ENCODE peak calls at places on chromosomes 13 and 19, in ten cellular contexts. R is right lobe of liver; J is KG1; M is lung microvascular endothelial cell; S is activated T-cell treated with anti-CD3 and anti-CD28 coated beads for 4 hours; X is RCC 7860; B is EL; G is PC-3; F is cardiac fibroblast; A is stimulated activated CD8-positive, alpha-beta memory T cell treated with anti-CD3 and anti-CD28 coated beads, Interleukin-4, amount 100 ng/mL, for 24 hours. U is an unnamed sample.

GRCh38 chr13:91398413-91399188 is at the start of gene GPC5:
- DNase-seq in G (peak; percentile 57), J (peak; percentile 13), B (peak; percentile 55), M (peak; percentile 66), X (peak; percentile 64), A (peak; percentile 68), R (peak; percentile 88), F (peak; percentile 54), S (peak; percentile 74), U (peak; percentile 67)

GRCh38 chr13:41740479-41740878 is 220.4 kb downstream of the VWA8 start:
- DNase-seq in M (no peak), S (no peak), F (no peak), R (no peak), J (no peak), G (no peak), B (peak; percentile 14), A (no peak), X (no peak), U (no peak)

GRCh38 chr13:52665325-52665724 is 12.7 kb downstream of the SUGT1 start:
- DNase-seq in S (no peak), X (no peak), F (peak; percentile 55), A (no peak), G (peak; percentile 39), R (no peak), B (peak; percentile 30), J (no peak), M (peak; percentile 59), U (no peak)

GRCh38 chr19:38064661-38065425 is 157.8 kb downstream of the SIPA1L3 start:
- DNase-seq in M (no peak), S (no peak), B (no peak), F (no peak), R (no peak), G (no peak), J (no peak), X (no peak), A (no peak), U (no peak)

GRCh38 chr13:106533101-106533939 is 2.1 kb downstream of the EFNB2 start:
- DNase-seq in J (peak; percentile 18), F (peak; percentile 83), M (peak; percentile 91), S (no peak), A (no peak), X (peak; percentile 60), G (peak; percentile 78), R (peak; percentile 87), B (peak; percentile 80), U (peak; percentile 25)

GRCh38 chr19:4375620-4376228 is 24.6 kb downstream of the SH3GL1 start:
- DNase-seq in S (no peak), X (peak; percentile 41), B (peak; percentile 87), J (no peak), F (peak; percentile 77), M (peak; percentile 68), A (no peak), G (peak; percentile 60), R (no peak), U (no peak)

GRCh38 chr19:16297575-16298178 is 26.9 kb upstream of the KLF2 start:
- DNase-seq in A (no peak), R (no peak), J (no peak), S (no peak), M (no peak), F (no peak), X (no peak), G (peak; percentile 12), B (no peak), U (no peak)

GRCh38 chr19:16867211-16867610 is 21.6 kb upstream of the F2RL3 start:
- DNase-seq in A (no peak), M (no peak), F (peak; percentile 11), G (no peak), J (no peak), R (no peak), B (no peak), X (peak; percentile 31), S (no peak), U (no peak)

GRCh38 chr13:40777166-40777956 is 6.4 kb upstream of the MRPS31 start:
- DNase-seq in B (peak; percentile 61), G (peak; percentile 55), J (peak; percentile 75), X (peak; percentile 29), A (no peak), F (peak; percentile 72), R (no peak), S (peak; percentile 27), M (peak; percentile 77), U (no peak)

GRCh38 chr13:94947965-94948371 is 235.6 kb upstream of the SOX21 start:
- DNase-seq in B (no peak), F (no peak), G (no peak), J (no peak), S (no peak), A (no peak), M (no peak), R (no peak), X (no peak), U (no peak)

GRCh38 chr13:30463820-30464495 is 1.8 kb downstream of the HMGB1 start:
- DNase-seq in G (peak; percentile 51), B (peak; percentile 60), M (peak; percentile 79), F (peak; percentile 78), A (peak; percentile 57), J (no peak), S (peak; percentile 59), R (peak; percentile 72), X (peak; percentile 48), U (peak; percentile 35)

GRCh38 chr13:29561918-29562317 is 33.6 kb downstream of the SLC7A1 start:
- DNase-seq in A (no peak), S (no peak), G (no peak), R (no peak), X (no peak), F (peak; percentile 40), B (no peak), J (no peak), M (peak; percentile 88), U (no peak)

GRCh38 chr19:50460161-50460765 is 16.0 kb upstream of the EMC10 start:
- DNase-seq in A (no peak), J (no peak), G (peak; percentile 59), S (no peak), R (no peak), B (peak; percentile 75), F (peak; percentile 56), X (peak; percentile 76), M (peak; percentile 30), U (peak; percentile 83)

GRCh38 chr13:46076827-46077226 is 24.3 kb upstream of the ZC3H13 start:
- DNase-seq in A (no peak), F (no peak), B (no peak), G (no peak), S (no peak), J (no peak), X (no peak), M (no peak), R (no peak), U (no peak)

GRCh38 chr13:41050041-41050440 is 11.3 kb upstream of the WBP4 start:
- DNase-seq in X (no peak), R (no peak), F (peak; percentile 50), G (no peak), B (no peak), J (no peak), M (peak; percentile 30), A (no peak), S (no peak), U (no peak)

GRCh38 chr13:74575729-74576125 is 441.5 kb upstream of the KLF12 start:
- DNase-seq in S (peak; percentile 14), M (peak; percentile 8), F (peak; percentile 50), A (peak; percentile 15), J (no peak), B (peak; percentile 72), R (peak; percentile 78), G (peak; percentile 49), X (no peak), U (no peak)

U was measured in GM12892.